ENCODE peak calls at places on chromosomes 2 and 18, in six cellular contexts. Q, J, Z, L, H and K are unnamed samples.

GRCh38 chr18:5416112-5416511 is 120.6 kb upstream of the ZBTB14 start:
- DNase-seq in Q (no peak), J (no peak), Z (no peak), L (no peak), H (no peak), K (no peak)

GRCh38 chr18:58896268-58896667 is 31.6 kb downstream of the ZNF532 start:
- DNase-seq in Q (no peak), H (no peak), J (no peak), Z (no peak), L (no peak), K (no peak)

GRCh38 chr18:3495691-3496090 is 45.7 kb downstream of the TGIF1 start:
- DNase-seq in L (no peak), Z (no peak), H (no peak), J (no peak), Q (no peak), K (no peak)

GRCh38 chr2:127814677-127815076 is 3.7 kb upstream of the WDR33 start:
- DNase-seq in Q (no peak), L (no peak), Z (no peak), H (no peak), J (no peak), K (no peak)

GRCh38 chr2:48144777-48145176 is 238.5 kb upstream of the FBXO11 start:
- DNase-seq in J (no peak), L (no peak), Q (no peak), Z (peak), H (no peak), K (no peak)

GRCh38 chr2:67641709-67642397 is 244.7 kb downstream of the ETAA1 start:
- DNase-seq in Z (peak), H (no peak), Q (no peak), J (peak), L (no peak), K (no peak)

GRCh38 chr2:111032721-111033532 is 87.8 kb upstream of the BCL2L11 start:
- DNase-seq in Q (no peak), J (peak), Z (peak), H (no peak), L (no peak), K (no peak)

GRCh38 chr2:120771556-120772208 is 36.0 kb downstream of the GLI2 start:
- DNase-seq in Q (no peak), Z (peak), J (no peak), L (no peak), H (peak), K (no peak)

GRCh38 chr2:61811821-61812220 is 42.0 kb downstream of the FAM161A start:
- DNase-seq in J (no peak), L (no peak), Z (no peak), Q (no peak), H (no peak), K (no peak)

GRCh38 chr2:10547011-10547410 is 98.9 kb upstream of the ODC1 start:
- DNase-seq in L (no peak), Q (no peak), J (no peak), H (no peak), Z (peak), K (no peak)

GRCh38 chr2:54808642-54809041 is 85.2 kb downstream of the EML6 start:
- DNase-seq in L (no peak), H (no peak), Q (no peak), J (no peak), Z (no peak), K (no peak)

GRCh38 chr2:125312342-125312741 is 1287.3 kb downstream of the CNTNAP5 start:
- DNase-seq in Q (no peak), Z (no peak), H (no peak), L (no peak), J (no peak), K (no peak)

GRCh38 chr2:30691091-30691947 is 115.9 kb downstream of the CAPN13 start:
- DNase-seq in Q (no peak), J (peak), H (no peak), L (no peak), Z (no peak), K (no peak)

GRCh38 chr2:113166187-113166645 is 7.6 kb upstream of the PSD4 start:
- DNase-seq in Q (no peak), H (no peak), Z (no peak), L (no peak), J (peak), K (no peak)

GRCh38 chr2:141611981-141612380 is 518.8 kb downstream of the LRP1B start:
- DNase-seq in H (peak), Z (peak), L (no peak), J (no peak), Q (no peak), K (no peak)

GRCh38 chr2:98026927-98027522 is 31.3 kb upstream of the TMEM131 start:
- DNase-seq in J (no peak), L (no peak), Q (no peak), Z (no peak), H (no peak), K (no peak)

GRCh38 chr2:199460808-199461454 is 3.2 kb upstream of the SATB2 start:
- DNase-seq in Z (no peak), Q (no peak), H (no peak), L (no peak), J (no peak), K (no peak)

GRCh38 chr2:55961318-55961911 is 37.8 kb upstream of the EFEMP1 start:
- DNase-seq in Q (no peak), Z (peak), J (peak), H (no peak), L (no peak), K (peak)

GRCh38 chr2:150535176-150535575 is 47.7 kb upstream of the RND3 start:
- DNase-seq in J (no peak), Z (peak), Q (no peak), H (no peak), L (no peak), K (no peak)

GRCh38 chr18:38956068-38956467 is 1390.5 kb upstream of the CELF4 start:
- DNase-seq in Z (no peak), J (no peak), Q (no peak), H (no peak), L (no peak), K (no peak)

GRCh38 chr18:54774423-54774822 is 53.9 kb upstream of the RAB27B start:
- DNase-seq in Q (no peak), L (no peak), Z (peak), H (no peak), J (no peak), K (no peak)

GRCh38 chr2:37647941-37648315 is 23.5 kb downstream of the CDC42EP3 start:
- DNase-seq in J (no peak), L (no peak), Z (no peak), H (no peak), Q (no peak), K (no peak)

GRCh38 chr2:105338020-105338385 is 663 bp downstream of the C2orf49 start:
- DNase-seq in J (no peak), Z (peak), Q (no peak), L (no peak), H (no peak), K (no peak)

GRCh38 chr2:51624995-51625394 is 593.1 kb upstream of the NRXN1 start:
- DNase-seq in L (no peak), J (no peak), Z (peak), H (peak), Q (no peak), K (no peak)

GRCh38 chr2:122753341-122753740 is 997.9 kb downstream of the TSN start:
- DNase-seq in Q (no peak), H (no peak), L (no peak), J (no peak), Z (no peak), K (no peak)

GRCh38 chr2:143371616-143372015 is 242.4 kb downstream of the ARHGAP15 start:
- DNase-seq in H (no peak), Z (no peak), Q (no peak), L (no peak), J (no peak), K (no peak)